ENCODE peak calls at places on chromosomes 12 and 14, in ten cellular contexts. L is CD4-positive, alpha-beta T cell; Q is astrocyte; T is mesothelial cell of epicardium; O is NB4; J is CD8-positive, alpha-beta T cell; P is endothelial cell; R is fibroblast of pulmonary artery; Y is bronchial epithelial cell; S is suprapubic skin. B is an unnamed sample.

GRCh38 chr12:45648070-45648469 is 81.4 kb upstream of the ARID2 start:
- DNase-seq in L (no peak), R (no peak), J (no peak), S (no peak), Q (no peak), T (no peak), P (no peak), Y (no peak), O (no peak), B (no peak)

GRCh38 chr14:32692441-32692840 is 246.2 kb upstream of the NPAS3 start:
- DNase-seq in R (no peak), Q (peak; percentile 46), P (no peak), T (no peak), O (no peak), L (no peak), S (no peak), Y (no peak), J (no peak), B (no peak)

GRCh38 chr12:78308701-78309100 is 478.0 kb downstream of the NAV3 start:
- DNase-seq in J (no peak), L (no peak), T (no peak), S (no peak), Y (peak; percentile 64), Q (no peak), O (no peak), P (no peak), R (no peak), B (no peak)

GRCh38 chr12:25269701-25270100 is 19.0 kb upstream of the KRAS start:
- DNase-seq in Q (no peak), L (no peak), S (no peak), O (peak; percentile 98), T (no peak), R (no peak), Y (no peak), J (no peak), P (no peak), B (no peak)

GRCh38 chr14:102690509-102691286 is 86.6 kb upstream of the TRAF3 start:
- DNase-seq in P (no peak), Y (no peak), T (no peak), O (peak; percentile 52), Q (no peak), L (no peak), J (no peak), R (no peak), S (no peak), B (no peak)

GRCh38 chr12:74105434-74105833 is 432.2 kb upstream of the ATXN7L3B start:
- DNase-seq in Q (peak; percentile 11), T (no peak), L (no peak), O (no peak), R (no peak), P (no peak), J (no peak), S (no peak), Y (peak; percentile 82), B (no peak)

GRCh38 chr14:103825103-103825502 is 22.3 kb downstream of the PPP1R13B start:
- DNase-seq in O (no peak), Q (no peak), R (no peak), S (no peak), T (no peak), J (no peak), L (no peak), P (no peak), Y (no peak), B (no peak)

GRCh38 chr12:21265932-21266331 is 68.8 kb downstream of the SLCO1A2 start:
- DNase-seq in Q (no peak), R (no peak), S (no peak), O (peak; percentile 63), P (no peak), J (no peak), L (no peak), T (no peak), Y (no peak), B (no peak)

GRCh38 chr14:99524804-99525698 is 43.8 kb downstream of the CCNK start:
- DNase-seq in J (peak; percentile 13), P (no peak), Q (peak; percentile 54), O (no peak), S (no peak), R (peak; percentile 56), Y (peak; percentile 48), T (no peak), L (peak; percentile 20), B (no peak)

GRCh38 chr12:120771097-120771496 is 45.5 kb downstream of the ACADS start:
- DNase-seq in J (no peak), R (no peak), L (no peak), P (no peak), Q (no peak), T (no peak), Y (no peak), O (peak; percentile 46), S (no peak), B (no peak)

GRCh38 chr12:120162763-120163162 is 31.8 kb downstream of the GCN1 start:
- DNase-seq in Q (no peak), Y (no peak), O (no peak), P (no peak), R (no peak), L (no peak), J (no peak), S (no peak), T (no peak), B (no peak)

GRCh38 chr12:132596016-132596415 is 14.4 kb downstream of the LRCOL1 start:
- DNase-seq in O (no peak), T (no peak), R (peak; percentile 63), L (no peak), Y (no peak), J (no peak), P (no peak), Q (peak; percentile 13), S (no peak), B (no peak)

GRCh38 chr14:67420102-67420739 is 8.3 kb upstream of the PLEK2 start:
- DNase-seq in J (no peak), O (peak; percentile 62), T (no peak), Y (no peak), Q (no peak), P (peak; percentile 31), S (no peak), R (no peak), L (peak; percentile 32), B (no peak)

GRCh38 chr12:26269554-26270284 is 74.3 kb downstream of the SSPN start:
- DNase-seq in O (no peak), Y (no peak), T (no peak), P (no peak), S (no peak), Q (no peak), L (no peak), R (no peak), J (no peak), B (no peak)

GRCh38 chr12:98351089-98351488 is 164.3 kb upstream of the TMPO start:
- DNase-seq in O (no peak), Q (no peak), R (no peak), L (no peak), P (no peak), S (no peak), J (no peak), T (no peak), Y (no peak), B (no peak)

GRCh38 chr12:106066051-106066705 is 72.6 kb downstream of the NUAK1 start:
- DNase-seq in S (peak; percentile 31), T (no peak), J (no peak), O (no peak), L (no peak), P (no peak), R (no peak), Q (no peak), Y (no peak), B (no peak)

GRCh38 chr12:106065506-106065905 is 73.2 kb downstream of the NUAK1 start:
- DNase-seq in T (no peak), J (no peak), L (no peak), Y (no peak), P (no peak), Q (no peak), R (no peak), S (no peak), O (no peak), B (no peak)

GRCh38 chr12:106063826-106064575 is 74.8 kb downstream of the NUAK1 start:
- DNase-seq in T (no peak), P (no peak), R (no peak), J (no peak), L (no peak), O (no peak), Q (no peak), S (peak; percentile 9), Y (no peak), B (no peak)

GRCh38 chr12:106064622-106065021 is 74.1 kb downstream of the NUAK1 start:
- DNase-seq in R (no peak), P (peak; percentile 30), J (no peak), S (peak; percentile 20), Q (no peak), L (no peak), Y (no peak), O (no peak), T (no peak), B (no peak)

GRCh38 chr12:106062693-106063092 is 76.1 kb downstream of the NUAK1 start:
- DNase-seq in Q (no peak), T (no peak), Y (peak; percentile 9), J (no peak), O (no peak), L (no peak), S (no peak), R (no peak), P (no peak), B (no peak)
- TF ChIP-seq CTCF in Q (no peak), T (no peak), Y (no peak), J (no peak), O (no peak), L (no peak), S (no peak), R (no peak), P (no peak), B (no peak)

GRCh38 chr12:15982471-15982870 is 71.3 kb downstream of the DERA start:
- DNase-seq in S (no peak), Q (peak; percentile 56), Y (peak; percentile 21), J (no peak), O (peak; percentile 7), L (no peak), R (peak; percentile 78), P (no peak), T (no peak), B (no peak)
- TF ChIP-seq CTCF in S (no peak), Q (peak; percentile 59), Y (no peak), J (no peak), O (peak; percentile 34), L (no peak), R (peak; percentile 74), P (no peak), T (no peak), B (no peak)

DNA sequence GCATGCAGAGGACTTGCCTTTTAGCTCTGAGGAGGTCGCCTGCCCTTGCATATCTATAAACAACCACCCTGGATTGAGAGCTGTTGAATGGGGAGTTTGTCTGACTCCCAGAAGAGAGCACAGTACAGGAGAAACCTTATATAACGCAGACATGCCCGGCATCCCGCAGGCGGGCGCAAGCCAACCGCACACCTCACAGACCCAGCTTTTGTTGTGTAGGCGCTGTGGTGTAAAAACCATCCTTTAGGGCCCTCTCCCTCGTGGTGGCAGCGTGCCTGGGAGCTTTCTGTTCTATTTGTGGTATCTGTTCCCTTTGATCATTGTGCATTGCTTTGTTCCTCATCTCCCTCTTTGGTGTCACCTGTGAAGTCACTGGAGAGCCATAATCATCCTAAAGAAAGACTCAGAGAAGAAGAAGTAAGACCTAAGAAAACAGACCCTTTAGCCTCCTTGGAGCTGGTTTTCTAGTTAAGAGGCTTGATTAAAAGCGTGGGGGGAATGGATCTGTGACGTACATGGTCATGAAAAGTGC is 77.7 kb downstream of the ETV6 start:
- DNase-seq in Y (no peak), L (peak; percentile 43), O (no peak), J (no peak), Q (no peak), S (no peak), P (no peak), T (no peak), R (no peak), B (no peak)
- TF ChIP-seq CTCF in Y (no peak), L (no peak), O (no peak), J (no peak), Q (no peak), S (no peak), P (no peak), T (no peak), R (no peak), B (no peak)

GRCh38 chr12:109888179-109889020 is 8.1 kb upstream of the GLTP start:
- DNase-seq in J (no peak), Y (peak; percentile 99), S (no peak), T (no peak), P (no peak), O (peak; percentile 84), Q (peak; percentile 93), R (peak; percentile 87), L (no peak), B (peak; percentile 37)
- TF ChIP-seq CTCF in J (no peak), Y (peak; percentile 5), S (no peak), T (no peak), P (no peak), O (no peak), Q (no peak), R (no peak), L (no peak), B (no peak)

B was measured in natural killer cell.